ENCODE peak calls at places on chromosomes 2 and 18, in eight cellular contexts. One of them, this sample, is unnamed.
A peak's percentile ranks its signal among the peaks of the same experiment; 100 is the strongest.

GRCh38 chr2:224039770-224040088 is 643 bp upstream of the SERPINE2 start:
- DNase-seq in body of pancreas: no peak
- DNase-seq in fibroblast of lung: no peak
- DNase-seq in heart left ventricle: peak; percentile 29
- DNase-seq in naive thymus-derived CD4-positive, alpha-beta T cell: no peak
- DNase-seq in transverse colon: no peak
- DNase-seq in CD8-positive, alpha-beta memory T cell: no peak
- DNase-seq in left ventricle myocardium inferior: no peak
- DNase-seq in this sample: no peak

GRCh38 chr2:173427887-173428683 is 73.4 kb downstream of the CDCA7 start:
- DNase-seq in body of pancreas: peak; percentile 21
- DNase-seq in left ventricle myocardium inferior: peak; percentile 60
- DNase-seq in CD8-positive, alpha-beta memory T cell: no peak
- DNase-seq in heart left ventricle: peak; percentile 66
- DNase-seq in transverse colon: no peak
- DNase-seq in naive thymus-derived CD4-positive, alpha-beta T cell: no peak
- DNase-seq in fibroblast of lung: peak; percentile 68
- DNase-seq in this sample: peak; percentile 16

GRCh38 chr18:3923750-3924149 is 473.8 kb downstream of the TGIF1 start:
- DNase-seq in body of pancreas: no peak
- DNase-seq in fibroblast of lung: peak; percentile 39
- DNase-seq in left ventricle myocardium inferior: no peak
- DNase-seq in CD8-positive, alpha-beta memory T cell: no peak
- DNase-seq in naive thymus-derived CD4-positive, alpha-beta T cell: no peak
- DNase-seq in heart left ventricle: no peak
- DNase-seq in transverse colon: no peak
- DNase-seq in this sample: no peak

GRCh38 chr2:74385396-74385795 is 5.3 kb upstream of the DCTN1 start:
- DNase-seq in heart left ventricle: no peak
- DNase-seq in fibroblast of lung: no peak
- DNase-seq in naive thymus-derived CD4-positive, alpha-beta T cell: no peak
- DNase-seq in left ventricle myocardium inferior: no peak
- DNase-seq in CD8-positive, alpha-beta memory T cell: no peak
- DNase-seq in body of pancreas: no peak
- DNase-seq in transverse colon: no peak
- DNase-seq in this sample: no peak

GRCh38 chr2:45220227-45220626 is 211.0 kb upstream of the SIX2 start:
- DNase-seq in transverse colon: no peak
- DNase-seq in CD8-positive, alpha-beta memory T cell: no peak
- DNase-seq in naive thymus-derived CD4-positive, alpha-beta T cell: no peak
- DNase-seq in heart left ventricle: no peak
- DNase-seq in body of pancreas: no peak
- DNase-seq in left ventricle myocardium inferior: no peak
- DNase-seq in fibroblast of lung: peak; percentile 27
- DNase-seq in this sample: no peak

GRCh38 chr2:69615078-69615630 is 28.4 kb downstream of the AAK1 start:
- DNase-seq in body of pancreas: no peak
- DNase-seq in CD8-positive, alpha-beta memory T cell: no peak
- DNase-seq in transverse colon: no peak
- DNase-seq in heart left ventricle: no peak
- DNase-seq in naive thymus-derived CD4-positive, alpha-beta T cell: no peak
- DNase-seq in left ventricle myocardium inferior: no peak
- DNase-seq in fibroblast of lung: no peak
- DNase-seq in this sample: no peak

GRCh38 chr2:145029885-145030284 is 510.0 kb upstream of the ZEB2 start:
- DNase-seq in fibroblast of lung: no peak
- DNase-seq in naive thymus-derived CD4-positive, alpha-beta T cell: no peak
- DNase-seq in body of pancreas: no peak
- DNase-seq in left ventricle myocardium inferior: no peak
- DNase-seq in transverse colon: no peak
- DNase-seq in CD8-positive, alpha-beta memory T cell: no peak
- DNase-seq in heart left ventricle: no peak
- DNase-seq in this sample: no peak

GRCh38 chr2:217785544-217786045 is 217.2 kb downstream of the TNS1 start:
- DNase-seq in heart left ventricle: peak; percentile 72
- DNase-seq in body of pancreas: peak; percentile 87
- DNase-seq in left ventricle myocardium inferior: peak; percentile 82
- DNase-seq in naive thymus-derived CD4-positive, alpha-beta T cell: peak; percentile 49
- DNase-seq in transverse colon: peak; percentile 80
- DNase-seq in CD8-positive, alpha-beta memory T cell: peak; percentile 70
- DNase-seq in fibroblast of lung: peak; percentile 65
- DNase-seq in this sample: peak; percentile 60

GRCh38 chr18:48098538-48098937 is 168.1 kb upstream of the SMAD2 start:
- DNase-seq in transverse colon: no peak
- DNase-seq in naive thymus-derived CD4-positive, alpha-beta T cell: no peak
- DNase-seq in left ventricle myocardium inferior: no peak
- DNase-seq in fibroblast of lung: no peak
- DNase-seq in CD8-positive, alpha-beta memory T cell: no peak
- DNase-seq in body of pancreas: no peak
- DNase-seq in heart left ventricle: no peak
- DNase-seq in this sample: no peak

GRCh38 chr18:70293166-70293565 is 4.3 kb downstream of the SOCS6 start:
- DNase-seq in fibroblast of lung: no peak
- DNase-seq in transverse colon: peak; percentile 51
- DNase-seq in CD8-positive, alpha-beta memory T cell: no peak
- DNase-seq in body of pancreas: no peak
- DNase-seq in left ventricle myocardium inferior: no peak
- DNase-seq in heart left ventricle: no peak
- DNase-seq in naive thymus-derived CD4-positive, alpha-beta T cell: no peak
- DNase-seq in this sample: peak; percentile 74

GRCh38 chr2:156430978-156431358 is 5.2 kb upstream of the GPD2 start:
- DNase-seq in CD8-positive, alpha-beta memory T cell: no peak
- DNase-seq in left ventricle myocardium inferior: no peak
- DNase-seq in naive thymus-derived CD4-positive, alpha-beta T cell: no peak
- DNase-seq in body of pancreas: no peak
- DNase-seq in heart left ventricle: no peak
- DNase-seq in transverse colon: no peak
- DNase-seq in fibroblast of lung: peak; percentile 68
- DNase-seq in this sample: peak; percentile 19

GRCh38 chr2:200616656-200617055 is 30.8 kb downstream of the AOX1 start:
- DNase-seq in transverse colon: no peak
- DNase-seq in fibroblast of lung: peak; percentile 82
- DNase-seq in naive thymus-derived CD4-positive, alpha-beta T cell: no peak
- DNase-seq in CD8-positive, alpha-beta memory T cell: no peak
- DNase-seq in body of pancreas: no peak
- DNase-seq in heart left ventricle: no peak
- DNase-seq in left ventricle myocardium inferior: no peak
- DNase-seq in this sample: peak; percentile 5

GRCh38 chr2:227415538-227416424 is 28.0 kb upstream of the SCYGR1 start:
- DNase-seq in body of pancreas: peak; percentile 11
- DNase-seq in CD8-positive, alpha-beta memory T cell: no peak
- DNase-seq in transverse colon: no peak
- DNase-seq in fibroblast of lung: peak; percentile 85
- DNase-seq in naive thymus-derived CD4-positive, alpha-beta T cell: no peak
- DNase-seq in left ventricle myocardium inferior: peak; percentile 53
- DNase-seq in heart left ventricle: peak; percentile 59
- DNase-seq in this sample: peak; percentile 29

GRCh38 chr18:6215888-6216287 is 198.8 kb downstream of the L3MBTL4 start:
- DNase-seq in naive thymus-derived CD4-positive, alpha-beta T cell: no peak
- DNase-seq in CD8-positive, alpha-beta memory T cell: no peak
- DNase-seq in heart left ventricle: no peak
- DNase-seq in body of pancreas: peak; percentile 38
- DNase-seq in fibroblast of lung: no peak
- DNase-seq in left ventricle myocardium inferior: no peak
- DNase-seq in transverse colon: no peak
- DNase-seq in this sample: peak; percentile 25

GRCh38 chr2:36178384-36178783 is 177.2 kb upstream of the CRIM1 start:
- DNase-seq in CD8-positive, alpha-beta memory T cell: no peak
- DNase-seq in naive thymus-derived CD4-positive, alpha-beta T cell: no peak
- DNase-seq in body of pancreas: no peak
- DNase-seq in left ventricle myocardium inferior: no peak
- DNase-seq in heart left ventricle: no peak
- DNase-seq in transverse colon: no peak
- DNase-seq in fibroblast of lung: no peak
- DNase-seq in this sample: no peak

GRCh38 chr2:3493610-3493997 is 25.7 kb downstream of the ADI1 start:
- DNase-seq in body of pancreas: peak; percentile 25
- DNase-seq in transverse colon: no peak
- DNase-seq in CD8-positive, alpha-beta memory T cell: no peak
- DNase-seq in left ventricle myocardium inferior: peak; percentile 46
- DNase-seq in fibroblast of lung: peak; percentile 82
- DNase-seq in naive thymus-derived CD4-positive, alpha-beta T cell: no peak
- DNase-seq in heart left ventricle: no peak
- DNase-seq in this sample: no peak

GRCh38 chr2:217996345-217996744 is 6.5 kb downstream of the TNS1 start:
- DNase-seq in transverse colon: no peak
- DNase-seq in fibroblast of lung: peak; percentile 95
- DNase-seq in naive thymus-derived CD4-positive, alpha-beta T cell: no peak
- DNase-seq in CD8-positive, alpha-beta memory T cell: no peak
- DNase-seq in left ventricle myocardium inferior: no peak
- DNase-seq in heart left ventricle: peak; percentile 55
- DNase-seq in body of pancreas: peak; percentile 80
- DNase-seq in this sample: no peak

GRCh38 chr2:122627388-122627787 is 871.9 kb downstream of the TSN start:
- DNase-seq in naive thymus-derived CD4-positive, alpha-beta T cell: no peak
- DNase-seq in heart left ventricle: no peak
- DNase-seq in fibroblast of lung: no peak
- DNase-seq in CD8-positive, alpha-beta memory T cell: no peak
- DNase-seq in transverse colon: no peak
- DNase-seq in left ventricle myocardium inferior: no peak
- DNase-seq in body of pancreas: no peak
- DNase-seq in this sample: no peak

GRCh38 chr18:58990720-58991119 is 126.0 kb downstream of the ZNF532 start:
- DNase-seq in body of pancreas: no peak
- DNase-seq in fibroblast of lung: no peak
- DNase-seq in heart left ventricle: no peak
- DNase-seq in left ventricle myocardium inferior: no peak
- DNase-seq in transverse colon: no peak
- DNase-seq in CD8-positive, alpha-beta memory T cell: no peak
- DNase-seq in naive thymus-derived CD4-positive, alpha-beta T cell: no peak
- DNase-seq in this sample: no peak

GRCh38 chr18:58993260-58993659 is 128.6 kb downstream of the ZNF532 start:
- DNase-seq in naive thymus-derived CD4-positive, alpha-beta T cell: no peak
- DNase-seq in transverse colon: no peak
- DNase-seq in heart left ventricle: no peak
- DNase-seq in CD8-positive, alpha-beta memory T cell: no peak
- DNase-seq in left ventricle myocardium inferior: no peak
- DNase-seq in fibroblast of lung: peak; percentile 91
- DNase-seq in body of pancreas: no peak
- DNase-seq in this sample: no peak

GRCh38 chr18:58992301-58993231 is 127.9 kb downstream of the ZNF532 start:
- DNase-seq in heart left ventricle: no peak
- DNase-seq in body of pancreas: no peak
- DNase-seq in fibroblast of lung: peak; percentile 8
- DNase-seq in CD8-positive, alpha-beta memory T cell: no peak
- DNase-seq in transverse colon: no peak
- DNase-seq in left ventricle myocardium inferior: no peak
- DNase-seq in naive thymus-derived CD4-positive, alpha-beta T cell: no peak
- DNase-seq in this sample: no peak

GRCh38 chr18:58989184-58989759 is 124.6 kb downstream of the ZNF532 start:
- DNase-seq in body of pancreas: no peak
- DNase-seq in left ventricle myocardium inferior: no peak
- DNase-seq in heart left ventricle: no peak
- DNase-seq in naive thymus-derived CD4-positive, alpha-beta T cell: no peak
- DNase-seq in fibroblast of lung: no peak
- DNase-seq in transverse colon: no peak
- DNase-seq in CD8-positive, alpha-beta memory T cell: no peak
- DNase-seq in this sample: no peak

DNA sequence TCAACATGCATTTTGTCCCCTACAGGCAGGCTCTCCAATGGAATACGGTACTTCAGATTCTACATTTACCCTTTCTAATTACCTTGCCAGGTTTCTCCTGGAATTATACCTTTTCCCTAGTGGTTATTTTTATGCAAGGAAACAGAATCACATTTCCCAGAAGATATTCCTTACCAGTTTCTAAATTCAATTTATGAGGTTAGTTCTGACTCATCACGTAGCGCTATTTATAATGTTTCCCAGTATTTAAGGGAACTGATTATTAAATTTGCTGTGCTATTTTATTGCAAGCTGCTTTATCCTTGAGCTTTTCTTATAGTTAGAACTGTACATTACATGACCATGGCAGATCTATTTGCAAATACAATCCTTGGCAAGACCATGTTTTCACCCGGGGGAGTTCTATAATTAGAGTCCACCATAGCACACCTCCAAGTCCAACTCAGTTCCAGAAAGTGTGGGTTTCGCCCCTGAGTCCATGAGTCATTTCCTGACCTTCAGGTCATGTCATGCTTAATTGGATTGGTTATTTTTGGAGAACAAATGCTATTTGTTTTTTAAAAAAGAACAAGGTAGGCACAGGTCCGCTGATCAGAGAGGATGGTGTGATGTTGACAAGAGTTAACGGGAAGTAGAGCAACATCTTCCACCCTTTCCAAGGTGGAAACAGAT is 126.6 kb downstream of the ZNF532 start:
- DNase-seq in CD8-positive, alpha-beta memory T cell: no peak
- DNase-seq in fibroblast of lung: peak; percentile 46
- DNase-seq in naive thymus-derived CD4-positive, alpha-beta T cell: no peak
- DNase-seq in left ventricle myocardium inferior: no peak
- DNase-seq in heart left ventricle: no peak
- DNase-seq in transverse colon: no peak
- DNase-seq in body of pancreas: no peak
- DNase-seq in this sample: no peak
- H3K27ac ChIP-seq in CD8-positive, alpha-beta memory T cell: no peak overlapping the region
- H3K27ac ChIP-seq in fibroblast of lung: no peak overlapping the region
- H3K27ac ChIP-seq in naive thymus-derived CD4-positive, alpha-beta T cell: no peak overlapping the region
- H3K27ac ChIP-seq in left ventricle myocardium inferior: peak overlapping the region; percentile 91
- H3K27ac ChIP-seq in heart left ventricle: peak overlapping the region; percentile 82
- H3K27ac ChIP-seq in transverse colon: no peak overlapping the region
- H3K27ac ChIP-seq in body of pancreas: peak overlapping the region; percentile 77
- H3K27ac ChIP-seq in this sample: peak overlapping the region; percentile 45

GRCh38 chr2:168614291-168615018 is 158.4 kb downstream of the CERS6 start:
- DNase-seq in left ventricle myocardium inferior: no peak
- DNase-seq in naive thymus-derived CD4-positive, alpha-beta T cell: no peak
- DNase-seq in transverse colon: no peak
- DNase-seq in CD8-positive, alpha-beta memory T cell: no peak
- DNase-seq in fibroblast of lung: no peak
- DNase-seq in body of pancreas: no peak
- DNase-seq in heart left ventricle: no peak
- DNase-seq in this sample: no peak
- H3K9me3 ChIP-seq in left ventricle myocardium inferior: peaks cover 10% of the 10 kb centered on the region
- H3K9me3 ChIP-seq in naive thymus-derived CD4-positive, alpha-beta T cell: no peaks in the 10 kb centered on the region
- H3K9me3 ChIP-seq in transverse colon: no peaks in the 10 kb centered on the region
- H3K9me3 ChIP-seq in CD8-positive, alpha-beta memory T cell: no peaks in the 10 kb centered on the region
- H3K9me3 ChIP-seq in fibroblast of lung: no peaks in the 10 kb centered on the region
- H3K9me3 ChIP-seq in body of pancreas: no peaks in the 10 kb centered on the region
- H3K9me3 ChIP-seq in heart left ventricle: peaks cover 4% of the 10 kb centered on the region
- H3K9me3 ChIP-seq in this sample: no peaks in the 10 kb centered on the region

GRCh38 chr2:236317938-236318396 is 53.8 kb upstream of the ASB18 start:
- DNase-seq in heart left ventricle: no peak
- DNase-seq in CD8-positive, alpha-beta memory T cell: no peak
- DNase-seq in naive thymus-derived CD4-positive, alpha-beta T cell: no peak
- DNase-seq in transverse colon: peak; percentile 67
- DNase-seq in body of pancreas: peak; percentile 20
- DNase-seq in fibroblast of lung: no peak
- DNase-seq in left ventricle myocardium inferior: no peak
- DNase-seq in this sample: peak; percentile 75
- H3K27ac ChIP-seq in heart left ventricle: no peak overlapping the region
- H3K27ac ChIP-seq in CD8-positive, alpha-beta memory T cell: no peak overlapping the region
- H3K27ac ChIP-seq in naive thymus-derived CD4-positive, alpha-beta T cell: no peak overlapping the region
- H3K27ac ChIP-seq in transverse colon: no peak overlapping the region
- H3K27ac ChIP-seq in body of pancreas: no peak overlapping the region
- H3K27ac ChIP-seq in fibroblast of lung: no peak overlapping the region
- H3K27ac ChIP-seq in left ventricle myocardium inferior: no peak overlapping the region
- H3K27ac ChIP-seq in this sample: no peak overlapping the region

DNA sequence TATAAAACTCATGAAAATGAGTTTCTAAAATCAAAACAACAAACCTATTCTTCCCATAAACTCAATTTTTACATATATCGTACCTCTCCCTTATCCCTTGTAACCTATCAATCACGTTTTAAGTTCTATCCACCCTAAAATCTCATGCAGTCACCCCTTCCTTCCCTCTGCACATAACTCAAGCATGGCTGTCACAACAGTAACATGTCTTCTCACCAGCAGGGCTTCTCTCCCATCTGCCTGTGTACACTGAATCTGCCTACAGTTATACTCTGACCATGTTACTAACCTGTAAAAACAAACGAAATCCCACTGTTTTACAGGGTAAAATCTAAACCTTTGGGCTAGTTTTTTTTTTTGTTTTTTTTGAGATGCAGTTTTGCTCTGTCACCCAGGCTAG is 68.2 kb downstream of the MAP4K3 start:
- DNase-seq in CD8-positive, alpha-beta memory T cell: no peak
- DNase-seq in body of pancreas: no peak
- DNase-seq in left ventricle myocardium inferior: no peak
- DNase-seq in transverse colon: no peak
- DNase-seq in naive thymus-derived CD4-positive, alpha-beta T cell: no peak
- DNase-seq in fibroblast of lung: no peak
- DNase-seq in heart left ventricle: no peak
- DNase-seq in this sample: no peak
- H3K9me3 ChIP-seq in CD8-positive, alpha-beta memory T cell: no peaks in the 10 kb centered on the region
- H3K9me3 ChIP-seq in body of pancreas: no peaks in the 10 kb centered on the region
- H3K9me3 ChIP-seq in left ventricle myocardium inferior: peaks cover 15% of the 10 kb centered on the region
- H3K9me3 ChIP-seq in transverse colon: peaks cover 4% of the 10 kb centered on the region
- H3K9me3 ChIP-seq in naive thymus-derived CD4-positive, alpha-beta T cell: no peaks in the 10 kb centered on the region
- H3K9me3 ChIP-seq in fibroblast of lung: no peaks in the 10 kb centered on the region
- H3K9me3 ChIP-seq in heart left ventricle: no peaks in the 10 kb centered on the region
- H3K9me3 ChIP-seq in this sample: no peaks in the 10 kb centered on the region

This sample was measured in small intestine.